ENCODE peak calls at places on chromosomes 13 and 19, in nine cellular contexts. W is activated CD8-positive, alpha-beta memory T cell treated with anti-CD3 and anti-CD28 coated beads for 24 hours; J is cardiac septum; S is stimulated activated CD4-positive, alpha-beta T cell treated with anti-CD3 and anti-CD28 coated beads, Interleukin-15, amount 100 ng/mL, for 1 hour; H is SJCRH30; D is germinal center; R is progenitor cell of endocrine pancreas; T is neural crest cell; V is choroid plexus epithelial cell. L is an unnamed sample.

GRCh38 chr19:11168568-11168967 is 13.0 kb upstream of the SPC24 start:
- DNase-seq in T (no peak), W (no peak), V (peak), J (no peak), S (no peak), R (no peak), D (no peak), H (no peak), L (no peak)

GRCh38 chr19:47156861-47157454 is 26.3 kb downstream of the SAE1 start:
- DNase-seq in V (peak), T (no peak), J (no peak), D (no peak), W (no peak), S (no peak), H (peak), R (no peak), L (no peak)

GRCh38 chr13:47114030-47114429 is 217.2 kb upstream of the HTR2A start:
- DNase-seq in T (no peak), J (no peak), R (no peak), D (no peak), S (no peak), W (no peak), H (no peak), V (peak), L (no peak)

GRCh38 chr19:13938361-13939027 is at the start of gene PODNL1:
- DNase-seq in R (no peak), T (no peak), S (no peak), W (no peak), H (peak), D (no peak), J (no peak), V (peak), L (no peak)

GRCh38 chr13:34420975-34421719 is 520.9 kb upstream of the NBEA start:
- DNase-seq in R (no peak), V (no peak), W (no peak), D (no peak), J (peak), H (no peak), S (no peak), T (no peak), L (no peak)

GRCh38 chr13:79692846-79693245 is 211.9 kb downstream of the NDFIP2 start:
- DNase-seq in R (no peak), W (no peak), H (peak), J (no peak), D (no peak), S (no peak), V (no peak), T (no peak), L (no peak)

GRCh38 chr13:35283856-35284255 is 192.6 kb downstream of the MAB21L1 start:
- DNase-seq in H (no peak), D (no peak), V (peak), S (no peak), R (no peak), T (no peak), J (no peak), W (no peak), L (no peak)

GRCh38 chr19:6767081-6767356 is 216 bp downstream of the SH2D3A start:
- DNase-seq in J (no peak), R (no peak), H (no peak), V (no peak), D (no peak), S (no peak), W (no peak), T (no peak), L (no peak)

GRCh38 chr13:113819731-113820715 is 43.9 kb downstream of the GAS6 start:
- DNase-seq in R (no peak), D (no peak), T (no peak), H (no peak), V (peak), J (no peak), S (no peak), W (no peak), L (no peak)

GRCh38 chr19:7910321-7911161 is 4.1 kb upstream of the TGFBR3L start:
- DNase-seq in R (no peak), W (no peak), S (no peak), T (no peak), V (no peak), D (no peak), H (no peak), J (no peak), L (no peak)

GRCh38 chr19:36215276-36216171 is 618 bp downstream of the ZNF146 start:
- DNase-seq in S (no peak), D (peak), W (no peak), V (peak), R (no peak), H (peak), J (no peak), T (peak), L (peak)

GRCh38 chr19:14979498-14980255 is at the start of gene SLC1A6:
- DNase-seq in J (no peak), V (no peak), D (no peak), T (peak), W (no peak), H (no peak), R (no peak), S (no peak), L (no peak)

GRCh38 chr13:33235078-33235477 is 50.5 kb downstream of the STARD13 start:
- DNase-seq in J (no peak), R (no peak), H (no peak), T (no peak), V (peak), W (no peak), D (no peak), S (no peak), L (peak)

GRCh38 chr19:53467503-53468262 is at the start of gene ZNF813:
- DNase-seq in R (peak), W (peak), D (peak), T (peak), J (peak), S (peak), H (peak), V (peak), L (peak)

GRCh38 chr19:3304871-3305423 is 61.4 kb upstream of the NFIC start:
- DNase-seq in V (peak), J (peak), W (peak), R (peak), T (peak), S (peak), H (peak), D (peak), L (peak)

GRCh38 chr13:25068810-25069209 is 27.1 kb upstream of the PABPC3 start:
- DNase-seq in H (no peak), D (no peak), R (no peak), V (no peak), J (no peak), T (no peak), S (no peak), W (no peak), L (no peak)

GRCh38 chr19:57192064-57192395 is 730 bp downstream of the ZNF264 start:
- DNase-seq in W (no peak), J (no peak), H (peak), S (no peak), T (no peak), R (no peak), V (peak), D (peak), L (no peak)

GRCh38 chr13:60986301-60986700 is 429.3 kb downstream of the PCDH20 start:
- DNase-seq in V (no peak), H (no peak), W (no peak), R (no peak), J (no peak), T (no peak), D (no peak), S (no peak), L (no peak)